ENCODE peak calls at places on chromosomes 7 and 10, in four cellular contexts. O is right lobe of liver, I is heart left ventricle, K is HCT116. Z is an unnamed sample.

GRCh38 chr7:80548790-80549530 is 37.1 kb upstream of the GNAT3 start:
- DNase-seq in O (no peak), I (no peak), K (no peak), Z (no peak)

GRCh38 chr7:140977351-140978140 is 37.2 kb downstream of the MRPS33 start:
- DNase-seq in K (no peak), O (no peak), I (no peak), Z (peak; percentile 34)

GRCh38 chr7:158150234-158150633 is 437.4 kb downstream of the PTPRN2 start:
- DNase-seq in O (no peak), K (no peak), I (no peak), Z (no peak)

GRCh38 chr10:33381897-33382578 is 47.6 kb upstream of the NRP1 start:
- DNase-seq in O (peak; percentile 60), K (no peak), I (no peak), Z (no peak)

GRCh38 chr10:43225787-43226153 is 41.1 kb downstream of the RASGEF1A start:
- DNase-seq in O (peak; percentile 26), K (no peak), I (peak; percentile 15), Z (no peak)

GRCh38 chr7:95394370-95394769 is 1.8 kb downstream of the PON3 start:
- DNase-seq in O (no peak), K (no peak), I (no peak), Z (no peak)

GRCh38 chr7:71775648-71776047 is 636.5 kb downstream of the CALN1 start:
- DNase-seq in K (no peak), I (no peak), O (no peak), Z (no peak)

GRCh38 chr10:43863859-43864591 is 215.3 kb upstream of the ZNF32 start:
- DNase-seq in I (peak; percentile 63), O (no peak), K (no peak), Z (no peak)

GRCh38 chr7:144513332-144513731 is 109.8 kb upstream of the NOBOX start:
- DNase-seq in K (peak; percentile 35), I (no peak), O (no peak), Z (peak; percentile 59)

GRCh38 chr10:111117528-111118277 is 40.9 kb downstream of the ADRA2A start:
- DNase-seq in O (no peak), K (no peak), I (no peak), Z (no peak)

GRCh38 chr7:101739757-101740398 is 77.5 kb upstream of the CUX1 start:
- DNase-seq in K (no peak), I (no peak), O (no peak), Z (peak; percentile 69)

GRCh38 chr7:93228302-93228701 is 2.0 kb upstream of the HEPACAM2 start:
- DNase-seq in O (no peak), K (peak; percentile 50), I (no peak), Z (peak; percentile 75)

GRCh38 chr7:318476-319266 is 28.7 kb downstream of the FOXL3 start:
- DNase-seq in O (no peak), K (no peak), I (peak; percentile 21), Z (no peak)

GRCh38 chr7:99038086-99038855 is 105.6 kb downstream of the SMURF1 start:
- DNase-seq in K (no peak), O (no peak), I (no peak), Z (no peak)

GRCh38 chr7:99035723-99036530 is 108.0 kb downstream of the SMURF1 start:
- DNase-seq in K (no peak), O (no peak), I (no peak), Z (no peak)

GRCh38 chr7:99034932-99035722 is 108.8 kb downstream of the SMURF1 start:
- DNase-seq in K (no peak), I (no peak), O (no peak), Z (no peak)

GRCh38 chr7:99037327-99037940 is 106.5 kb downstream of the SMURF1 start:
- DNase-seq in K (no peak), O (no peak), I (no peak), Z (no peak)

GRCh38 chr7:99036531-99037175 is 107.3 kb downstream of the SMURF1 start:
- DNase-seq in O (no peak), K (no peak), I (no peak), Z (peak; percentile 54)
- TF ChIP-seq POLR2A in O (no peak), K (no peak), I (no peak), Z (no peak)

GRCh38 chr10:8052344-8052969 is 2.0 kb upstream of the GATA3 start:
- DNase-seq in O (no peak), I (no peak), K (no peak), Z (no peak)

GRCh38 chr10:8049874-8050560 is 4.5 kb upstream of the GATA3 start:
- DNase-seq in K (no peak), O (no peak), I (no peak), Z (no peak)

GRCh38 chr10:8050561-8051108 is 3.9 kb upstream of the GATA3 start:
- DNase-seq in K (no peak), O (peak; percentile 88), I (no peak), Z (no peak)

GRCh38 chr10:8051851-8052257 is 2.6 kb upstream of the GATA3 start:
- DNase-seq in O (no peak), I (no peak), K (no peak), Z (no peak)

DNA sequence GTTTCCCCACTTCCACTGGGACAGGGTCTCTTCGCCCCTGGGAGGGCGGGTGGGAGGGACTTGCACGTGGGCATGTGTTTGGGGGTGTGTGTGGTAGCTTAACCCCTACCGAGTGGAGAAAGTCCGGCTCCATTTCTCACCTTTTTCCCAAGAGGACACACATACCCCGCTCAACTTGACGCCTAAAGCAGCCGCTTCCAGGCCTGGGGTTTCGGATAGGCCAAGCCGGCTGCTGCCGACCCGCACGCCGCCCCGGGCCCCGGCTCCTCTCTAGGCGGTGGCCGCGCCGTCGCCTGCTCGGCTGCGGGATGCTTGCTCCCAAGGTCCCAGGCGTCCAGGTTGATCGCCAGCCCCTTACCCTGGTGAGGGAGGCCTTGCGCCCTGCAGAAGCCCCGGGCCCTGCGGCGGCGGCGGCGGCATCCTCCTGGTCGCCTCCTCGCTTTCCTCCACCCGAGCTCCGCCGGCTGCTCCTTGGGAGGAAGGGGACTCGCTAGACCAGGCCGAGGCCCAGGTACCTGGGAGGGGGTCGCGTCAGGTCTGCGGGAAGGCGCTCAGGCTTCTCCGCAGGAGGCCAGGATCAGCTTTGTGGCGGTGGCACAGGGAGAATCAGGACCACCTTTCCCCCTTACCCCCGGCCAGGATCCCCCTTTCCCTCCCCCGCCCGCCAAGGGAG is 3.2 kb upstream of the GATA3 start:
- DNase-seq in I (no peak), K (no peak), O (no peak), Z (no peak)
- H3K4me3 ChIP-seq in I (peak overlapping the region; percentile 19), K (no peak overlapping the region), O (no peak overlapping the region), Z (no peak overlapping the region)

GRCh38 chr10:35822316-35822715 is 180.2 kb upstream of the FZD8 start:
- DNase-seq in K (no peak), O (no peak), I (peak; percentile 89), Z (peak; percentile 1)
- TF ChIP-seq CTCF in K (no peak), O (no peak), I (peak; percentile 31), Z (no peak)

DNA sequence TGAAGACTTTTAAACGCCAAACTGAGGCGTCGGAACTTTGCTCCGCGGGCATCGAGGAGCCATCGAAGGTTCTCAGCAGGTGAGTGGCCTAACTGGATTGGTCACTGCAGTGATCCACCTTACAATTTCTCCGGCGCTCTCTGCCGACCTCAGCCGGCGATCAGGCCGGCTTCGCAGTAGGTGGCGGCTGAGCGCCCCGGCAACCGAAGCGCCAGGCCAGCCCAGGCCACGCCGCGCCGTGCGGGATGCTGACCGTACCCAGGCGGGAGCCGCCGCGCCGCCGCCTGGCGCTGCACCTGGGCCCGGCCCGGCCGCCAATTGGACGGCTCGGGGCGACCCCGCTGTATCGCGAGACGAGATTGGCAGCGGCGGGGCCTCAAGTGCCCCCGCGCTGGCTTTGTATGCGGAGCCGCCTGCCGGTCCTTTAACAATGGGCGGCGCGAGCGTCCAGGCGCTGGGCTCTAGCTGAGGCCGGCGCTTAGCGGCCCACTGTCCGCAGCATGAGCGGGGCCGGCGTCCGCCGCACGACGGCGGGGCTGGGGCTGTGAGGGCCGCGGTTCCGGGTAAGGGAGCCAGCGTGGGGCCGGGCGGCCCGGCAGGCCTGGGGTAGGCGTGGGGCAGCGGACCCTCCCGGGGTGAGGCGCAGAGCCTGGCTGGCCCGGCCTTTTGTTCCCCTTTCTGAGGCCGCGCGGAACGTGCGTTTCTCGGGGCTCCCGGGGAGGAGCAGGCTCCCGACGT is at the start of gene CCNJ:
- DNase-seq in K (peak; percentile 77), O (peak; percentile 83), I (peak; percentile 93), Z (peak; percentile 95)
- TF ChIP-seq POLR2A in K (peak; percentile 80), O (peak; percentile 81), I (peak; percentile 84), Z (peak; percentile 89)

GRCh38 chr10:8043569-8044306 is 10.8 kb upstream of the GATA3 start:
- DNase-seq in O (no peak), I (no peak), K (no peak), Z (no peak)
- H3K4me3 ChIP-seq in O (no peak overlapping the region), I (no peak overlapping the region), K (no peak overlapping the region), Z (no peak overlapping the region)

DNA sequence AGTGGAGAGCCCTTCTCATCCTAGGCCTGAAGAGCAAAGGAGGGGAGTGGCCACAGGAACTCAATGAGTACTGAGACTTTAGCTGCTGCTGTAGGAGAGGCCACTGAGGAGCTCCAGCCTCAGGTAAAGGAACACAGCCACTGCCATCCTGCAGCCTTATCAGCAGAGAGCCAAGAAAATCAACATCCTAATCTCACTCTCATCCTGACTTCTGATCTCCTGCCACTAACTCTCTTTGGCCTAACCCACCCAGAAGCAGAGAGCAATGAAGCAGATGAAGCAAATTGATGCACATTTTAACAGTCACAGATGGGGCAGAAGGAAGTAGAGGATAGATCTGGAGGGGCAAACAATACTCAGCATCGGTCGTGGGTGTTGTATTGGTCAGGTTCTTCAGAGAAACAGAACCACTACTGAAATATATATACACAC is 297.7 kb downstream of the MTERF1 start:
- DNase-seq in K (no peak), I (no peak), O (no peak), Z (no peak)
- TF ChIP-seq CTCF in K (no peak), I (no peak), O (no peak), Z (no peak)